ENCODE peak calls at places on chromosomes 7 and 10, in six cellular contexts. K, W, S, J, N and V are unnamed samples.

GRCh38 chr10:91163709-91164474 is 56.6 kb upstream of the PCGF5 start:
- DNase-seq in N (no peak), J (peak), S (peak), K (no peak), W (peak), V (peak)

GRCh38 chr7:41584746-41585145 is 118.1 kb downstream of the INHBA start:
- DNase-seq in K (no peak), W (no peak), N (no peak), S (no peak), J (no peak), V (peak)

GRCh38 chr10:76560338-76560737 is 1077.3 kb downstream of the KCNMA1 start:
- DNase-seq in W (no peak), S (no peak), J (no peak), N (no peak), K (no peak), V (no peak)

GRCh38 chr10:31477584-31477983 is 158.6 kb downstream of the ZEB1 start:
- DNase-seq in S (no peak), N (no peak), W (no peak), K (no peak), J (no peak), V (no peak)

GRCh38 chr7:92904292-92905131 is 68.1 kb upstream of the CDK6 start:
- DNase-seq in N (peak), W (no peak), K (no peak), J (no peak), S (no peak), V (peak)

GRCh38 chr10:124197301-124198148 is 104.1 kb upstream of the CHST15 start:
- DNase-seq in W (no peak), K (no peak), S (no peak), J (no peak), N (no peak), V (no peak)

GRCh38 chr7:1175967-1176851 is 16.2 kb upstream of the ZFAND2A start:
- DNase-seq in K (no peak), S (peak), J (peak), N (no peak), W (peak), V (no peak)

GRCh38 chr7:124550036-124550435 is 215.6 kb downstream of the GPR37 start:
- DNase-seq in S (no peak), K (no peak), N (no peak), W (no peak), J (no peak), V (no peak)

GRCh38 chr7:105769951-105770628 is 106.3 kb downstream of the ATXN7L1 start:
- DNase-seq in K (no peak), N (no peak), J (no peak), W (no peak), S (peak), V (no peak)

GRCh38 chr10:102347236-102347828 is 48.2 kb upstream of the NFKB2 start:
- DNase-seq in J (peak), N (no peak), S (peak), K (peak), W (peak), V (no peak)

GRCh38 chr10:89518108-89518507 is 17.3 kb downstream of the SLC16A12 start:
- DNase-seq in N (no peak), W (no peak), K (no peak), S (no peak), J (peak), V (no peak)

GRCh38 chr10:89516149-89516832 is 19.1 kb downstream of the SLC16A12 start:
- DNase-seq in K (no peak), N (peak), S (no peak), J (peak), W (peak), V (peak)

GRCh38 chr10:89518876-89519842 is 16.2 kb downstream of the SLC16A12 start:
- DNase-seq in K (no peak), J (peak), W (no peak), N (peak), S (no peak), V (peak)

GRCh38 chr10:89513206-89513605 is 22.2 kb downstream of the SLC16A12 start:
- DNase-seq in S (no peak), W (no peak), J (no peak), N (no peak), K (no peak), V (no peak)

DNA sequence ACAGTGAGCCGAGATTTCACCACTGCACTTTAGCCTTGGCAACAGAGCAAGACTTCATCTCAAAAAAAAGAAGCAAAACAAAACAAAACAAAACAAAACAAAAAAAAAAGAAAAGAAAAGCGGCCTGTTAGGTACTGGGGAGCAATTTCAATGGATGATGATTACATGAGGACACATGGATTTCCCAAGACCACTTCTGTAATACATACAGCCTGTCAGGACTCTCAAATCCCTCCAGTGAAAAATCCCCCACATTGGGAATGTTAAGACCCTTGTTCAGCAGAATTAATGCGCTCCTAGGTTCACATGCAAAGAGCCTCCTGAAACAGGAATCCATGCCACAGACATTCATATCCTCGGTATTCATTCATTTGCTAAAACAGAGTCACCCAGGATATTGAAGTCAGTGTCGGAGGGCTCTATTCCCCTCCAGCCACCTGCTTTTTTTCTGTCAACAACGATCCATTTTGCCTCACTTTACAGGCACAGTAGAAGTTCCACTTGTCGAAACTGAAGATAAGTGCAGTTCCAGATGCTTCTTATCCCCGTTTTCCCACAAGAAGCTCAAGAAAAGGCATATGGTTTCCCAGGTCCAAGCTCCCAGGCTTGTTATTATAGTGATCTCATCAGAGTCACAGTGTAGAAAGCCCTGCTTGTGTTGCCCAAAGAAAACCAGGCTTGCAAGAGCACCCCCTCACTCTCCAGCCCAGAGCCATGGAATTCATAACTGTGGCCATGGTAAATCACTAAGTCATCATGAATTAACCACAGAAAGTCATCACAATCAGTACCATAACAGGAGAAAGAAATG is 20.2 kb downstream of the SLC16A12 start:
- DNase-seq in J (no peak), S (no peak), W (peak), N (peak), K (no peak), V (peak)
- H3K4me3 ChIP-seq in J (peak), S (no peak), W (no peak), N (no peak), K (no peak), V (peak)

GRCh38 chr10:126904807-126905686 is at the start of gene DOCK1:
- DNase-seq in N (no peak), K (no peak), S (peak), W (peak), J (peak), V (peak)

GRCh38 chr10:126908225-126908624 is 3.0 kb downstream of the DOCK1 start:
- DNase-seq in W (no peak), K (no peak), S (no peak), N (no peak), J (no peak), V (no peak)

GRCh38 chr10:126905776-126906703 is 812 bp downstream of the DOCK1 start:
- DNase-seq in K (no peak), S (peak), W (peak), N (no peak), J (peak), V (no peak)

GRCh38 chr10:126907423-126907970 is 2.3 kb downstream of the DOCK1 start:
- DNase-seq in W (no peak), N (no peak), K (no peak), S (no peak), J (no peak), V (no peak)

GRCh38 chr10:126906704-126907422 is 1.6 kb downstream of the DOCK1 start:
- DNase-seq in W (no peak), J (no peak), N (no peak), K (no peak), S (no peak), V (no peak)
- H3K4me3 ChIP-seq in W (peak), J (peak), N (peak), K (peak), S (peak), V (peak)

DNA sequence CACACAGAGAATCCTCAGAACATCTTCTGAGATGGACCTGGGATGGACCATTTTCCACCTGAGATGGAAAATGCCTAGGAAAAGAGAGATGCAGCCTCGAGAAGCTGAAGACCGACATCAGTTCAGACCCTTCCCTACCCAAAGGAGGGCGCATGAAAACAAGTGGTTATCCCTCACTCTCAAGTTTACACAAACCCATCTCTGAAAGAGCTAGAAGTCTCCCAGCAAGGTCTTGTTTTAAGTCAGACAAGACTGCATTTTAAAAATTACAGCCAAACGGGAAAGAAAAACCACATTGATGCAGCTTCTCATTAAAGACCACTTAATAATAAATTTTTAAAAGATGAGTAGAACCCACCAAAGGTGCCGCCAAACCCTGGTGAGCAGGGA is 1.3 kb downstream of the RAPGEF5 start:
- DNase-seq in W (no peak), J (no peak), K (no peak), N (no peak), S (no peak), V (no peak)
- H3K4me3 ChIP-seq in W (peak), J (peak), K (peak), N (no peak), S (no peak), V (no peak)

GRCh38 chr10:78571286-78571685 is 497.5 kb upstream of the ZMIZ1 start:
- DNase-seq in N (no peak), W (no peak), J (no peak), K (no peak), S (no peak), V (no peak)
- H3K4me3 ChIP-seq in N (no peak), W (no peak), J (no peak), K (no peak), S (no peak), V (no peak)

GRCh38 chr10:58886390-58886789 is 290.1 kb upstream of the PHYHIPL start:
- DNase-seq in K (no peak), S (no peak), W (no peak), N (no peak), J (no peak), V (no peak)
- H3K4me3 ChIP-seq in K (no peak), S (no peak), W (no peak), N (no peak), J (no peak), V (no peak)

DNA sequence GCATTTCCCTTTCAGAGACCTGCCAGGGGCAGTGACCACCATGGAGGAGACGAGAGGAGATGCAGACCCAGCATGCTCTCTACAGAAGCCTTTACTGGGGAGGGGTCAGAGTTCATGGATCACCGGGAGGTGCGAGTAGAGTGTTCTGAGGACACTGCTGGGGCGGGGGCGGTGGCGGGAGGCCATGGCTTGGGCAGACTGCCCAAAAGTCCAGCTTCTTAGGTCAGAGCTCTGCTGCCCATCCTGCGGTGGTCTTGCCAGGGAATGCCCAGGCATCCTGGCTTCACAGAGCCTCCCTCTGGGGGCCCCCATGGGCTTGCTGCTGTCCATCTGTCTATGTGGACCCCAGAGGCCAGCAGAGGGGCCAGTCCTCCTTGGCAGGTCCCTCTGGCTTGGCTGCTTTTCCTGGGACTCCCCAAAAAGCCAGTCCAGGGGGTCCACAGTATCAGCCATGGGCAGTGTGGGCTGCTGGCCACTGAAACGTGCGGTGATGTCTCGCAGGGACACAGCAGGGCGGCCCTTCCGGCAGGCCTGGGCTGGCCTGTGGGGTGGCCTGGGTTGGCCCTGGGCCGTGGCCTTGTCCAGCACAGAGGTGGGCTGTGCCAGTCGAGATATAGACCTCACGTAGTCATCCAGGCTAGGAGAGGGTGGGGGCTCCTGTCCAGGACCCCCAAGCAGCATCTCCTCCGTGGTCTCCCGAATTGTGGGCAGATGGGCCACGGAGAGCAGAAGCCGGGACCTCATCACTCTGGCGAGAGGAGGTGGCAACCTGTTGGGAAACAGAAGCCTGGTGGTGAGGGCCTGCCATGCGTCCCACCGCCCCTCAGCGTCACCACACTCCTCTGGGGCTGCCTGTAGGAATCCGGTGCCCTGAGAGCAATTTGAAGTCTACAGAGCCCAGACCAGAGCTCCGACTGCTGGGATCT is 1.1 kb downstream of the DEPP1 start:
- DNase-seq in J (no peak), K (no peak), N (no peak), W (no peak), S (no peak), V (no peak)
- H3K4me3 ChIP-seq in J (peak), K (no peak), N (no peak), W (peak), S (no peak), V (peak)

GRCh38 chr7:142153400-142153799 is 41.9 kb downstream of the MGAM2 start:
- DNase-seq in K (no peak), S (peak), W (no peak), N (no peak), J (no peak), V (no peak)
- H3K4me3 ChIP-seq in K (no peak), S (no peak), W (no peak), N (no peak), J (no peak), V (no peak)

GRCh38 chr10:110353244-110354119 is 48.8 kb upstream of the SMNDC1 start:
- DNase-seq in N (peak), K (no peak), W (no peak), J (no peak), S (peak), V (peak)
- H3K4me3 ChIP-seq in N (peak), K (no peak), W (no peak), J (no peak), S (no peak), V (peak)